ENCODE peak calls at places on chromosome 14, in nine cellular contexts. E is stomach, R is transverse colon, Z is lung, X is cardiac fibroblast, F is BJ, S is fibroblast of lung, B is right lobe of liver, M is gastrocnemius medialis. Q is an unnamed sample.
A peak's percentile ranks its signal among the peaks of the same experiment; 100 is the strongest.

GRCh38 chr14:68521557-68521901 is 271.3 kb downstream of the ZFP36L1 start:
- DNase-seq in M (no peak), S (no peak), F (no peak), X (no peak), E (no peak), R (no peak), Z (no peak), B (no peak), Q (no peak)

GRCh38 chr14:22448905-22449611 is 140.0 kb downstream of the DAD1 start:
- DNase-seq in F (no peak), E (no peak), R (no peak), S (no peak), B (no peak), Z (no peak), M (peak; percentile 22), X (peak; percentile 43), Q (no peak)

GRCh38 chr14:39109893-39110715 is 4.0 kb upstream of the GEMIN2 start:
- DNase-seq in S (no peak), X (no peak), F (no peak), Z (no peak), B (no peak), M (no peak), R (no peak), E (no peak), Q (no peak)

GRCh38 chr14:69153848-69154208 is 909 bp upstream of the DCAF5 start:
- DNase-seq in M (peak; percentile 23), E (no peak), X (peak; percentile 42), F (no peak), Z (peak; percentile 33), B (no peak), R (peak; percentile 28), S (peak; percentile 29), Q (no peak)

GRCh38 chr14:61350427-61350826 is 29.0 kb downstream of the PRKCH start:
- DNase-seq in M (no peak), S (no peak), R (no peak), Z (no peak), E (no peak), F (no peak), B (no peak), X (no peak), Q (no peak)

GRCh38 chr14:63760014-63760413 is 32.1 kb upstream of the SGPP1 start:
- DNase-seq in X (no peak), Z (no peak), B (no peak), M (no peak), S (no peak), R (no peak), E (no peak), F (no peak), Q (no peak)

GRCh38 chr14:25351269-25351668 is 301.3 kb upstream of the STXBP6 start:
- DNase-seq in B (no peak), X (no peak), E (no peak), F (no peak), Z (no peak), R (no peak), M (no peak), S (no peak), Q (no peak)

GRCh38 chr14:75445958-75446357 is 18.1 kb downstream of the JDP2 start:
- DNase-seq in S (no peak), R (no peak), E (no peak), M (no peak), Z (no peak), F (no peak), B (no peak), X (no peak), Q (no peak)

GRCh38 chr14:79018846-79019245 is 848.7 kb downstream of the NRXN3 start:
- DNase-seq in F (no peak), R (no peak), E (no peak), M (no peak), B (no peak), S (peak; percentile 86), Z (no peak), X (peak; percentile 71), Q (no peak)

GRCh38 chr14:64659366-64659765 is 44.9 kb upstream of the PLEKHG3 start:
- DNase-seq in M (no peak), B (no peak), R (no peak), X (no peak), E (no peak), S (no peak), Z (no peak), F (no peak), Q (no peak)

GRCh38 chr14:100680439-100681051 is 46.1 kb upstream of the DLK1 start:
- DNase-seq in R (no peak), E (no peak), B (no peak), S (no peak), Z (no peak), M (no peak), X (no peak), F (no peak), Q (no peak)

GRCh38 chr14:24307575-24308341 is at the start of gene CIDEB:
- DNase-seq in Z (peak; percentile 76), B (peak; percentile 85), S (peak; percentile 22), X (peak; percentile 67), M (no peak), E (peak; percentile 74), R (peak; percentile 86), F (no peak), Q (no peak)

GRCh38 chr14:97299661-97300060 is 502.5 kb downstream of the VRK1 start:
- DNase-seq in S (no peak), M (no peak), Z (no peak), B (no peak), X (no peak), R (no peak), F (no peak), E (no peak), Q (no peak)

GRCh38 chr14:84864582-84865271 is 665.2 kb upstream of the FLRT2 start:
- DNase-seq in R (no peak), S (no peak), M (no peak), B (no peak), E (no peak), X (no peak), F (no peak), Z (no peak), Q (no peak)

GRCh38 chr14:68949236-68949965 is 29.7 kb downstream of the ACTN1 start:
- DNase-seq in E (no peak), S (peak; percentile 55), B (no peak), M (no peak), F (no peak), X (peak; percentile 79), R (no peak), Z (no peak), Q (no peak)

GRCh38 chr14:89085154-89086059 is 261.0 kb downstream of the TTC8 start:
- DNase-seq in F (no peak), E (no peak), B (no peak), Z (no peak), R (no peak), M (no peak), S (no peak), X (peak; percentile 64), Q (no peak)

DNA sequence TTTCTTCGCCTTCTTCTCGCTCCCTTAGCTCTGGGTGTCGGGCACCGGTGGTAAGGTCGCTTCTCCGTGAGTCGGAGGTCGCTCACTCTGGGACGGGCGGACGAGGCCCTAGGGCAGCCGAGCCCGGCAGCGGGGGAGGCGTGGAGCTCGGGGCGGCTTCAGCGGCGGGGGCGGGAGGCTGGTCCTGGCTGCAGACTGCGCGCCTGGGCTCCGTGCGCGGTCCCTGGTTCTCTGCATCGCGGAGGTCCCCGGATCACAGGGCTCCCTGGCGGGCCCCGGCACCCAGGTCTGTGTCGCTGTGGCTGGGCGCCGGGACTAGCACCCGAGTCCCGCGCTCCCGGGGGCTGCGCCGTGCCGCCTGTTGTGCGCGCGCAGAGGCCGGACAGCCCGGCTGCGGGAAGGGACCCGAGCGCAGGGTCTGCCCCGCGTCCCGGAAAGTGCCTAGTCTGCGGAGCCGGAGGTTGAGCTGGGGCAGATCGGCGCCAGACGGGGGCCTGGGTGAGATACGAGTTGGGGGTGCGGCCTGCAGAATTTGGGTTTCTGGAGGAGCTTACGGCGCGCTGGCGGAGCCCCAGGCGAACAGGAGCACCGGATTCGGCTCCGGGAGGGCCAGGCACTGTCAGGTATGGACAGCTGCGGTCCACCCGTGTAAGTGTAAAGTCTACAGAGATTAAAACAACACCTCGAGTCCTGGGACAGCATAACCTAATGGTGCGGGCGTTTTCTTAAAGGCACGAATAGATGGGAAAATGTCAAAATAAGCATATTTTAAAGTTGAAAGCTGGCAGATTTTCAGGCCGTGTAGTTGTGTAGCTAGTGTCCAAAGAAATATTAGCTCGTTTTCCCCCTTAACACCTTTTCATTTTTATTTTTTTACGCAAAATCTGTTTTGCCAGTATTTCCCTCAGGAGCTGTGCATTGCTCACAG is 722 bp downstream of the FRMD6 start:
- DNase-seq in E (peak; percentile 38), M (peak; percentile 16), S (peak; percentile 39), Z (peak; percentile 35), B (peak; percentile 82), X (no peak), R (peak; percentile 35), F (no peak), Q (no peak)
- TF ChIP-seq CTCF in E (no peak), M (no peak), S (no peak), Z (no peak), B (no peak), X (no peak), R (no peak), F (no peak), Q (no peak)

GRCh38 chr14:70780396-70781075 is 28.8 kb downstream of the MAP3K9 start:
- DNase-seq in S (no peak), X (no peak), Z (peak; percentile 56), E (peak; percentile 53), R (peak; percentile 27), F (no peak), M (peak; percentile 20), B (no peak), Q (no peak)
- H3K4me3 ChIP-seq in S (no peak overlapping the region), X (no peak overlapping the region), Z (no peak overlapping the region), E (no peak overlapping the region), R (no peak overlapping the region), F (no peak overlapping the region), M (no peak overlapping the region), B (no peak overlapping the region), Q (no peak overlapping the region)

GRCh38 chr14:102500190-102500661 is 9.3 kb downstream of the ANKRD9 start:
- DNase-seq in F (peak; percentile 64), M (peak; percentile 97), B (peak; percentile 55), X (peak; percentile 88), Z (peak; percentile 71), E (no peak), R (peak; percentile 44), S (peak; percentile 62), Q (peak; percentile 73)

GRCh38 chr14:102503576-102504224 is 5.9 kb downstream of the ANKRD9 start:
- DNase-seq in R (no peak), M (peak; percentile 55), E (no peak), S (no peak), F (no peak), Z (no peak), X (peak; percentile 33), B (no peak), Q (no peak)

GRCh38 chr14:102500724-102501123 is 8.9 kb downstream of the ANKRD9 start:
- DNase-seq in E (no peak), X (no peak), F (no peak), Z (no peak), R (no peak), S (no peak), B (no peak), M (peak; percentile 46), Q (no peak)

GRCh38 chr14:102502571-102502970 is 7.0 kb downstream of the ANKRD9 start:
- DNase-seq in Z (no peak), M (no peak), X (no peak), F (no peak), B (no peak), R (no peak), E (no peak), S (no peak), Q (no peak)

GRCh38 chr14:102501751-102502315 is 7.7 kb downstream of the ANKRD9 start:
- DNase-seq in F (no peak), Z (no peak), B (no peak), R (no peak), E (no peak), M (no peak), X (no peak), S (no peak), Q (no peak)
- TF ChIP-seq CTCF in F (no peak), Z (no peak), B (no peak), R (no peak), E (no peak), M (no peak), X (no peak), S (no peak), Q (peak; percentile 16)

GRCh38 chr14:30623412-30624131 is 1.5 kb downstream of the SCFD1 start:
- DNase-seq in E (no peak), B (no peak), S (no peak), R (no peak), F (no peak), Z (no peak), M (no peak), X (no peak), Q (no peak)
- H3K4me3 ChIP-seq in E (peak overlapping the region; percentile 68), B (peak overlapping the region; percentile 72), S (peak overlapping the region; percentile 99), R (peak overlapping the region; percentile 81), F (peak overlapping the region; percentile 69), Z (no peak overlapping the region), M (peak overlapping the region; percentile 82), X (peak overlapping the region; percentile 73), Q (peak overlapping the region; percentile 94)

Q was measured in HFF-Myc.